ENCODE peak calls at places on chromosomes 13 and 19, in seven cellular contexts. P is PC-3; G is CD4-positive, alpha-beta T cell; S is aorta; T is ovary; U is WERI-Rb-1; C is left ventricle myocardium inferior. Y is an unnamed sample.

GRCh38 chr13:113970810-113971470 is 2.9 kb downstream of the C13orf46 start:
- DNase-seq in U (no peak), P (peak; percentile 90), G (no peak), T (no peak), C (peak; percentile 68), S (peak; percentile 55), Y (peak; percentile 95)

GRCh38 chr13:59413121-59413520 is 750.6 kb downstream of the DIAPH3 start:
- DNase-seq in S (no peak), P (no peak), C (no peak), T (no peak), U (no peak), G (no peak), Y (no peak)

GRCh38 chr19:6272411-6272791 is 7.4 kb downstream of the MLLT1 start:
- DNase-seq in P (no peak), C (no peak), S (no peak), U (peak; percentile 84), T (peak; percentile 57), G (no peak), Y (no peak)

GRCh38 chr19:18995804-18996241 is 37.5 kb downstream of the SUGP2 start:
- DNase-seq in C (peak; percentile 64), G (no peak), S (peak; percentile 66), P (peak; percentile 70), T (peak; percentile 50), U (peak; percentile 81), Y (peak; percentile 60)

GRCh38 chr13:92460479-92460878 is 766.1 kb upstream of the GPC6 start:
- DNase-seq in S (no peak), T (no peak), U (no peak), P (no peak), C (no peak), G (no peak), Y (peak; percentile 53)

GRCh38 chr19:7268737-7269098 is 25.5 kb downstream of the INSR start:
- DNase-seq in S (no peak), C (no peak), U (no peak), P (no peak), T (no peak), G (no peak), Y (no peak)

GRCh38 chr13:34070006-34070405 is 252.1 kb downstream of the RFC3 start:
- DNase-seq in U (no peak), C (no peak), S (no peak), T (no peak), P (peak; percentile 47), G (no peak), Y (no peak)

GRCh38 chr19:29966594-29967249 is 24.7 kb downstream of the URI1 start:
- DNase-seq in S (no peak), T (no peak), U (no peak), G (no peak), P (peak; percentile 8), C (no peak), Y (no peak)

GRCh38 chr19:40567040-40567749 is 9.5 kb upstream of the SHKBP1 start:
- DNase-seq in U (no peak), S (no peak), T (no peak), C (no peak), P (no peak), G (no peak), Y (no peak)
- H3K27me3 ChIP-seq in U (no peaks in the 10 kb centered on the region), S (no peaks in the 10 kb centered on the region), T (no peaks in the 10 kb centered on the region), C (peaks cover 67% of the 10 kb centered on the region), P (no peaks in the 10 kb centered on the region), G (peaks cover 37% of the 10 kb centered on the region), Y (peaks cover 13% of the 10 kb centered on the region)

GRCh38 chr13:27921961-27922910 is 2.4 kb downstream of the PDX1 start:
- DNase-seq in C (no peak), P (no peak), G (no peak), S (no peak), U (no peak), T (no peak), Y (no peak)

GRCh38 chr13:27919934-27920676 is at the start of gene PDX1:
- DNase-seq in P (peak; percentile 37), S (no peak), T (no peak), C (peak; percentile 27), G (no peak), U (peak; percentile 52), Y (peak; percentile 41)

GRCh38 chr13:27921421-27921960 is 1.7 kb downstream of the PDX1 start:
- DNase-seq in G (no peak), T (no peak), U (no peak), C (no peak), P (no peak), S (no peak), Y (no peak)

GRCh38 chr13:27919299-27919933 is 384 bp upstream of the PDX1 start:
- DNase-seq in G (no peak), S (no peak), T (no peak), P (no peak), U (no peak), C (no peak), Y (peak; percentile 94)

GRCh38 chr13:27920677-27921420 is 1.0 kb downstream of the PDX1 start:
- DNase-seq in T (no peak), S (no peak), G (no peak), C (no peak), U (peak; percentile 40), P (peak; percentile 26), Y (no peak)
- H3K27me3 ChIP-seq in T (peaks cover 4% of the 10 kb centered on the region), S (peaks cover 4% of the 10 kb centered on the region), G (peaks cover 94% of the 10 kb centered on the region), C (peaks cover 100% of the 10 kb centered on the region), U (peaks cover 100% of the 10 kb centered on the region), P (peaks cover 11% of the 10 kb centered on the region), Y (no peaks in the 10 kb centered on the region)

GRCh38 chr13:45721203-45721731 is 19.1 kb downstream of the CBY2 start:
- DNase-seq in T (no peak), P (no peak), S (no peak), U (no peak), G (no peak), C (no peak), Y (no peak)

GRCh38 chr13:45718063-45718462 is 15.9 kb downstream of the CBY2 start:
- DNase-seq in U (no peak), C (no peak), G (no peak), P (peak; percentile 41), T (no peak), S (no peak), Y (no peak)

GRCh38 chr13:45717324-45717723 is 15.2 kb downstream of the CBY2 start:
- DNase-seq in G (no peak), P (no peak), C (no peak), T (no peak), U (no peak), S (no peak), Y (no peak)

GRCh38 chr13:45715351-45715750 is 13.2 kb downstream of the CBY2 start:
- DNase-seq in C (no peak), S (no peak), U (no peak), P (no peak), G (no peak), T (no peak), Y (no peak)

DNA sequence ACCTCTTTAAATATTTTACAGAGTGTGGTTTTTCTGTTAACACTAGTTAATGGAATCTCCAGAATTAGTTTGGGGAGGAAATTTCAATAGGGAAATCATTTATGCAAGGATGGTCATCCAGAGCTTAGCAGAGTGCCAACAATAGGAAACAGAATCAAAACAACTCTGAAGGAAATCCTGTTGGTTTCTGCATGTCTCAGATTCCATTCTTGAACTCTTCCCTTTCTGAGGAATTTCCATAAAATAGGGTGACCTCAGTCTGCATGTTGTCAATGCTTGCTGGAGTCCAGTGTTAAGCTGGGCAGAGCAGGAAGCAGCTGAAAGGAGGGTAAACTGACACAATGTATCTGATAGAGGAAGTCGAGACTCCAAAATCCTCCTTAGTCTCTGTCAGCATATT is 16.9 kb downstream of the CBY2 start:
- DNase-seq in G (no peak), U (no peak), T (no peak), P (peak; percentile 11), C (no peak), S (no peak), Y (no peak)
- H3K27me3 ChIP-seq in G (no peaks in the 10 kb centered on the region), U (no peaks in the 10 kb centered on the region), T (no peaks in the 10 kb centered on the region), P (no peaks in the 10 kb centered on the region), C (no peaks in the 10 kb centered on the region), S (no peaks in the 10 kb centered on the region), Y (no peaks in the 10 kb centered on the region)

DNA sequence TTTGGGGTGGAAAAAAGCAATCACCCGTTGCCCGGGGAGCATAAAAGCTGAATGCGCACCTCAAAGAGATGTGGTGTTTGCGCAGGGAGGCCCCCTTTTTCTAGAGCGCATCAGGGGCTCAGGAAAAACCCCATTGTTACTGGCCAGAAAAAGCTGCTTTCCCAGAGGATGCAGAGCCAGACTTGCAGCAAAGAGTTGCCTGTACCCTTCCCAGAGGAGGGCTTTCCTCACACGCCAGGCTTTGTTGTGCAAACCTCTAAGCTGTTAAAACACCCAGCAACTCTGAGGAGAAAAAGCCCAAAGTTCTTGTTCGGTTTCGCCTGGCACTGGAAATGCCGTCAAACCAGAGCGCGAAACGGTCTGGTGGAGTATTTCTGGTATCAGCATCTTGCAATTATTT is 29.3 kb downstream of the GSX1 start:
- DNase-seq in S (no peak), C (no peak), T (no peak), P (no peak), U (no peak), G (no peak), Y (no peak)
- H3K27me3 ChIP-seq in S (no peaks in the 10 kb centered on the region), C (peaks cover 95% of the 10 kb centered on the region), T (no peaks in the 10 kb centered on the region), P (peaks cover 64% of the 10 kb centered on the region), U (peaks cover 98% of the 10 kb centered on the region), G (peaks cover 85% of the 10 kb centered on the region), Y (peaks cover 26% of the 10 kb centered on the region)

GRCh38 chr13:111142472-111142871 is 27.4 kb downstream of the ARHGEF7 start:
- DNase-seq in T (no peak), C (no peak), U (no peak), P (no peak), G (no peak), S (no peak), Y (no peak)

GRCh38 chr13:111143875-111144540 is 28.9 kb downstream of the ARHGEF7 start:
- DNase-seq in U (no peak), G (no peak), C (no peak), S (no peak), P (no peak), T (no peak), Y (no peak)

GRCh38 chr13:111139452-111139851 is 24.3 kb downstream of the ARHGEF7 start:
- DNase-seq in C (no peak), P (no peak), U (no peak), T (no peak), G (no peak), S (no peak), Y (no peak)

GRCh38 chr13:111139874-111140561 is 24.9 kb downstream of the ARHGEF7 start:
- DNase-seq in P (no peak), G (no peak), U (no peak), C (no peak), T (no peak), S (no peak), Y (no peak)

GRCh38 chr13:111140562-111141105 is 25.5 kb downstream of the ARHGEF7 start:
- DNase-seq in G (no peak), C (no peak), U (no peak), P (no peak), T (no peak), S (no peak), Y (no peak)
- H3K27me3 ChIP-seq in G (peaks cover 7% of the 10 kb centered on the region), C (no peaks in the 10 kb centered on the region), U (peaks cover 97% of the 10 kb centered on the region), P (peaks cover 70% of the 10 kb centered on the region), T (no peaks in the 10 kb centered on the region), S (no peaks in the 10 kb centered on the region), Y (no peaks in the 10 kb centered on the region)

GRCh38 chr19:16326401-16327130 is 1.9 kb downstream of the KLF2 start:
- DNase-seq in S (no peak), G (no peak), T (peak; percentile 62), P (no peak), U (no peak), C (no peak), Y (no peak)
- H3K27me3 ChIP-seq in S (no peaks in the 10 kb centered on the region), G (no peaks in the 10 kb centered on the region), T (no peaks in the 10 kb centered on the region), P (no peaks in the 10 kb centered on the region), U (no peaks in the 10 kb centered on the region), C (no peaks in the 10 kb centered on the region), Y (no peaks in the 10 kb centered on the region)

Y was measured in body of pancreas.